ENCODE peak calls at places on chromosomes 3 and 15, in nine cellular contexts. N is PC-3; X is testis; D is LHCN-M2; O is GM12865; S is fibroblast of pulmonary artery; G is stromal cell of bone marrow; Q is activated gamma-delta T cell treated with anti-CD3 and anti-CD28 coated beads, Interleukin-2, amount 50 U/mL, for 16 hours; W is IMR-90. J is an unnamed sample.

GRCh38 chr3:182925330-182925943 is 54.9 kb downstream of the DCUN1D1 start:
- DNase-seq in W (peak; percentile 66), Q (no peak), G (peak; percentile 12), O (peak; percentile 87), X (no peak), N (no peak), S (peak; percentile 41), D (no peak), J (peak; percentile 75)

GRCh38 chr3:117719316-117719926 is 1009.8 kb downstream of the TUSC7 start:
- DNase-seq in W (peak; percentile 40), G (no peak), N (peak; percentile 47), O (peak; percentile 11), X (no peak), D (peak; percentile 15), S (peak; percentile 49), Q (no peak), J (peak; percentile 39)

GRCh38 chr15:40439461-40440299 is 1.1 kb upstream of the BAHD1 start:
- DNase-seq in Q (no peak), W (peak; percentile 26), G (no peak), X (peak; percentile 81), D (peak; percentile 24), N (peak; percentile 45), O (peak; percentile 31), S (peak; percentile 31), J (peak; percentile 47)

GRCh38 chr3:115285001-115285400 is 137.9 kb upstream of the ZBTB20 start:
- DNase-seq in X (no peak), W (no peak), S (no peak), N (no peak), G (no peak), Q (no peak), O (no peak), D (no peak), J (no peak)

GRCh38 chr15:83380682-83381081 is 66.5 kb upstream of the SH3GL3 start:
- DNase-seq in S (peak; percentile 45), O (peak; percentile 81), X (peak; percentile 74), G (no peak), W (peak; percentile 26), N (peak; percentile 78), D (peak; percentile 50), Q (no peak), J (peak; percentile 41)

GRCh38 chr3:194136519-194137313 is 768 bp downstream of the HES1 start:
- DNase-seq in Q (peak; percentile 12), G (no peak), N (peak; percentile 55), D (peak; percentile 45), O (no peak), S (peak; percentile 91), X (peak; percentile 73), W (peak; percentile 81), J (peak; percentile 81)

GRCh38 chr3:23637339-23637738 is 168.4 kb upstream of the UBE2E1 start:
- DNase-seq in N (no peak), S (no peak), W (no peak), Q (no peak), G (no peak), D (no peak), X (no peak), O (no peak), J (no peak)

GRCh38 chr15:81666828-81667227 is 292.8 kb upstream of the TMC3 start:
- DNase-seq in N (no peak), D (no peak), W (peak; percentile 3), X (no peak), Q (no peak), S (no peak), O (peak; percentile 36), G (no peak), J (no peak)

GRCh38 chr3:161273589-161274218 is 52.6 kb downstream of the NMD3 start:
- DNase-seq in X (peak; percentile 32), G (peak; percentile 23), D (peak; percentile 27), S (peak; percentile 69), W (peak; percentile 52), N (peak; percentile 81), O (peak; percentile 49), Q (peak; percentile 3), J (peak; percentile 62)

GRCh38 chr3:188212308-188212969 is 58.5 kb downstream of the LPP start:
- DNase-seq in X (no peak), W (peak; percentile 89), N (peak; percentile 30), O (no peak), G (no peak), D (no peak), S (peak; percentile 67), Q (no peak), J (peak; percentile 75)

GRCh38 chr15:77066961-77067690 is 3.8 kb downstream of the TSPAN3 start:
- DNase-seq in S (no peak), N (peak; percentile 91), Q (no peak), W (peak; percentile 54), X (no peak), D (no peak), O (no peak), G (no peak), J (no peak)

GRCh38 chr3:100099621-100100020 is 14.7 kb downstream of the FILIP1L start:
- DNase-seq in O (no peak), W (no peak), Q (no peak), S (no peak), G (no peak), D (no peak), X (no peak), N (no peak), J (no peak)

GRCh38 chr15:65394936-65395335 is 17.1 kb upstream of the IGDCC3 start:
- DNase-seq in O (no peak), D (no peak), Q (no peak), N (no peak), S (no peak), X (no peak), W (no peak), G (no peak), J (no peak)

GRCh38 chr3:45987368-45988099 is 8.1 kb downstream of the FYCO1 start:
- DNase-seq in O (no peak), S (peak; percentile 79), W (peak; percentile 82), G (no peak), X (peak; percentile 61), N (no peak), Q (no peak), D (peak; percentile 45), J (peak; percentile 90)

GRCh38 chr3:48656841-48657281 is 5.8 kb downstream of the CELSR3 start:
- DNase-seq in G (no peak), W (no peak), O (peak; percentile 82), Q (no peak), X (no peak), N (no peak), S (no peak), D (no peak), J (no peak)

GRCh38 chr15:31786360-31786759 is 244.0 kb upstream of the CHRNA7 start:
- DNase-seq in O (no peak), X (no peak), N (no peak), G (no peak), S (no peak), Q (no peak), W (no peak), D (no peak), J (no peak)

GRCh38 chr3:63051920-63052319 is 176.7 kb upstream of the CADPS start:
- DNase-seq in N (no peak), G (peak; percentile 56), S (peak; percentile 2), D (peak; percentile 12), Q (no peak), W (no peak), X (no peak), O (no peak), J (peak; percentile 94)

GRCh38 chr15:57861805-57862586 is 155.5 kb downstream of the POLR2M start:
- DNase-seq in Q (no peak), S (peak; percentile 79), G (peak; percentile 86), X (no peak), D (peak; percentile 81), O (no peak), N (peak; percentile 57), W (peak; percentile 64), J (peak; percentile 92)

GRCh38 chr15:82807920-82808633 is 1.4 kb upstream of the WHAMM start:
- DNase-seq in S (no peak), Q (no peak), D (no peak), G (no peak), X (no peak), O (no peak), N (no peak), W (no peak), J (no peak)

GRCh38 chr3:194688207-194688711 is 2.6 kb downstream of the FAM43A start:
- DNase-seq in S (peak; percentile 57), G (no peak), X (no peak), O (peak; percentile 67), W (peak; percentile 23), D (no peak), Q (peak; percentile 8), N (peak; percentile 33), J (no peak)

GRCh38 chr15:40859206-40859851 is 14.7 kb downstream of the RHOV start:
- DNase-seq in Q (peak; percentile 73), S (peak; percentile 84), N (peak; percentile 87), D (peak; percentile 78), G (peak; percentile 30), W (peak; percentile 68), X (peak; percentile 83), O (peak; percentile 93), J (peak; percentile 72)

GRCh38 chr3:126087552-126088175 is 3.7 kb upstream of the SLC41A3 start:
- DNase-seq in S (no peak), G (no peak), N (no peak), Q (no peak), O (no peak), D (no peak), X (no peak), W (no peak), J (no peak)

GRCh38 chr3:100682056-100682853 is 27.0 kb upstream of the TFG start:
- DNase-seq in O (no peak), G (no peak), X (no peak), Q (no peak), D (no peak), N (no peak), S (peak; percentile 16), W (no peak), J (no peak)

GRCh38 chr3:42490243-42490642 is 12.2 kb upstream of the VIPR1 start:
- DNase-seq in O (peak; percentile 89), S (peak; percentile 71), X (no peak), W (no peak), Q (no peak), D (peak; percentile 12), G (no peak), N (peak; percentile 96), J (no peak)

GRCh38 chr3:147493666-147494065 is 84.5 kb downstream of the ZIC1 start:
- DNase-seq in Q (no peak), W (no peak), S (no peak), O (no peak), N (no peak), D (no peak), X (no peak), G (no peak), J (no peak)

GRCh38 chr15:33154366-33155166 is 39.9 kb downstream of the FMN1 start:
- DNase-seq in G (peak; percentile 92), O (no peak), S (peak; percentile 28), Q (no peak), W (peak; percentile 55), D (peak; percentile 100), X (peak; percentile 41), N (no peak), J (peak; percentile 84)

GRCh38 chr3:151787626-151788025 is 26.3 kb upstream of the AADAC start:
- DNase-seq in Q (no peak), W (peak; percentile 37), S (peak; percentile 46), D (peak; percentile 18), O (no peak), X (no peak), N (peak; percentile 34), G (no peak), J (peak; percentile 42)

GRCh38 chr3:130725746-130726145 is 20.9 kb downstream of the PIK3R4 start:
- DNase-seq in N (no peak), X (no peak), O (no peak), Q (no peak), G (no peak), S (no peak), W (no peak), D (peak; percentile 38), J (no peak)

GRCh38 chr3:157938154-157938774 is 168.0 kb downstream of the SHOX2 start:
- DNase-seq in G (peak; percentile 72), O (no peak), D (peak; percentile 13), Q (no peak), X (no peak), W (peak; percentile 4), S (peak; percentile 13), N (peak; percentile 51), J (peak; percentile 70)

GRCh38 chr3:51698209-51698608 is 8.7 kb upstream of the GRM2 start:
- DNase-seq in N (no peak), O (no peak), X (no peak), S (no peak), W (no peak), D (no peak), Q (no peak), G (no peak), J (no peak)

GRCh38 chr3:117735481-117736101 is 1026.0 kb downstream of the TUSC7 start:
- DNase-seq in W (peak; percentile 91), D (peak; percentile 72), O (no peak), N (peak; percentile 63), Q (no peak), G (peak; percentile 54), S (peak; percentile 37), X (no peak), J (peak; percentile 52)

J was measured in fibroblast of mammary gland.